ENCODE peak calls at places on chromosomes 4 and X, in five cellular contexts. U is A549, S is HCT116, Z is prostate gland, O is psoas muscle. H is an unnamed sample.

GRCh38 chrX:48890296-48890925 is 7.2 kb downstream of the TIMM17B start:
- DNase-seq in U (no peak), S (no peak), Z (no peak), O (no peak), H (no peak)

GRCh38 chr4:41878991-41879491 is 56.2 kb upstream of the TMEM33 start:
- DNase-seq in U (no peak), S (no peak), Z (no peak), O (peak), H (no peak)

GRCh38 chr4:76588268-76588667 is 153.2 kb downstream of the SHROOM3 start:
- DNase-seq in U (no peak), S (no peak), Z (no peak), O (no peak), H (no peak)

GRCh38 chr4:174928174-174928573 is 10.0 kb downstream of the ADAM29 start:
- DNase-seq in U (no peak), S (no peak), Z (no peak), O (no peak), H (no peak)

GRCh38 chr4:137417676-137418075 is 114.6 kb downstream of the PCDH18 start:
- DNase-seq in U (no peak), S (no peak), Z (no peak), O (no peak), H (no peak)

GRCh38 chrX:129678881-129679195 is 24.1 kb upstream of the APLN start:
- DNase-seq in U (no peak), S (no peak), Z (no peak), O (no peak), H (no peak)

GRCh38 chr4:151792995-151793394 is 32.2 kb upstream of the GATB start:
- DNase-seq in U (no peak), S (no peak), Z (no peak), O (no peak), H (no peak)

GRCh38 chrX:15298780-15299179 is 16.7 kb downstream of the ASB11 start:
- DNase-seq in U (no peak), S (no peak), Z (no peak), O (no peak), H (no peak)

GRCh38 chr4:116361782-116362181 is 723.6 kb downstream of the TRAM1L1 start:
- DNase-seq in U (no peak), S (no peak), Z (no peak), O (no peak), H (no peak)

GRCh38 chr4:61549356-61549755 is 349.2 kb downstream of the ADGRL3 start:
- DNase-seq in U (no peak), S (no peak), Z (no peak), O (no peak), H (no peak)

GRCh38 chrX:40827331-40827730 is 92.0 kb upstream of the MED14 start:
- DNase-seq in U (no peak), S (no peak), Z (no peak), O (no peak), H (no peak)

GRCh38 chrX:131402124-131402811 is 113.2 kb upstream of the IGSF1 start:
- DNase-seq in U (no peak), S (no peak), Z (no peak), O (no peak), H (no peak)

GRCh38 chrX:123983240-123983639 is 21.7 kb downstream of the STAG2 start:
- DNase-seq in U (no peak), S (no peak), Z (no peak), O (no peak), H (no peak)

GRCh38 chr4:8592366-8593267 is at the start of gene CPZ:
- DNase-seq in U (no peak), S (no peak), Z (no peak), O (no peak), H (no peak)

GRCh38 chr4:37463457-37463856 is 218.9 kb downstream of the NWD2 start:
- DNase-seq in U (no peak), S (no peak), Z (peak), O (no peak), H (no peak)

GRCh38 chrX:19566359-19567141 is 51.2 kb upstream of the MAP3K15 start:
- DNase-seq in U (no peak), S (no peak), Z (no peak), O (no peak), H (no peak)

GRCh38 chr4:143337600-143338287 is 1.1 kb downstream of the GAB1 start:
- DNase-seq in U (peak), S (no peak), Z (peak), O (peak), H (peak)

GRCh38 chr4:142883433-142883832 is 37.3 kb upstream of the INPP4B start:
- DNase-seq in U (peak), S (peak), Z (no peak), O (no peak), H (no peak)

GRCh38 chr4:128061566-128062536 is 739 bp downstream of the LARP1B start:
- DNase-seq in U (peak), S (peak), Z (peak), O (peak), H (peak)

GRCh38 chrX:117138070-117138469 is 675.3 kb upstream of the CT83 start:
- DNase-seq in U (no peak), S (no peak), Z (no peak), O (no peak), H (no peak)

GRCh38 chr4:138907174-138907573 is 108.4 kb upstream of the NOCT start:
- DNase-seq in U (no peak), S (no peak), Z (no peak), O (no peak), H (no peak)

GRCh38 chr4:101527186-101527585 is 179.9 kb upstream of the PPP3CA start:
- DNase-seq in U (no peak), S (no peak), Z (no peak), O (no peak), H (no peak)

GRCh38 chrX:154785711-154786110 is 19.6 kb downstream of the MPP1 start:
- DNase-seq in U (no peak), S (no peak), Z (no peak), O (no peak), H (no peak)

GRCh38 chr4:120853101-120853940 is 69.2 kb downstream of the PRDM5 start:
- DNase-seq in U (no peak), S (no peak), Z (no peak), O (no peak), H (no peak)

GRCh38 chr4:27010334-27010940 is 149.8 kb downstream of the STIM2 start:
- DNase-seq in U (peak), S (peak), Z (peak), O (peak), H (no peak)

GRCh38 chrX:120839506-120839905 is 36.2 kb downstream of the CT47B1 start:
- DNase-seq in U (peak), S (no peak), Z (no peak), O (no peak), H (no peak)

GRCh38 chr4:35520059-35520458 is 724.3 kb downstream of the ARAP2 start:
- DNase-seq in U (peak), S (no peak), Z (peak), O (no peak), H (no peak)

GRCh38 chr4:78222575-78223186 is 165.6 kb downstream of the FRAS1 start:
- DNase-seq in U (no peak), S (no peak), Z (no peak), O (no peak), H (no peak)

GRCh38 chr4:111399523-111400135 is 745.6 kb upstream of the FAM241A start:
- DNase-seq in U (no peak), S (no peak), Z (no peak), O (no peak), H (no peak)

GRCh38 chr4:34371676-34372075 is 1872.6 kb downstream of the ARAP2 start:
- DNase-seq in U (no peak), S (no peak), Z (no peak), O (no peak), H (no peak)

GRCh38 chrX:41695464-41695863 is 6.7 kb downstream of the GPR34 start:
- DNase-seq in U (peak), S (no peak), Z (no peak), O (no peak), H (no peak)

GRCh38 chr4:4994312-4995097 is 24.8 kb downstream of the CYTL1 start:
- DNase-seq in U (no peak), S (no peak), Z (no peak), O (no peak), H (no peak)

GRCh38 chr4:5685296-5685695 is 23.1 kb downstream of the EVC2 start:
- DNase-seq in U (no peak), S (no peak), Z (no peak), O (no peak), H (no peak)

GRCh38 chr4:163356104-163356503 is 12.4 kb downstream of the NPY5R start:
- DNase-seq in U (no peak), S (no peak), Z (no peak), O (no peak), H (no peak)

GRCh38 chr4:90542216-90542615 is 415.0 kb downstream of the CCSER1 start:
- DNase-seq in U (no peak), S (no peak), Z (no peak), O (no peak), H (no peak)

GRCh38 chrX:47218920-47219815 is 687 bp downstream of the CDK16 start:
- DNase-seq in U (peak), S (no peak), Z (no peak), O (peak), H (peak)

GRCh38 chr4:70703695-70704332 is 15.5 kb downstream of the UTP3 start:
- DNase-seq in U (no peak), S (no peak), Z (peak), O (no peak), H (no peak)

GRCh38 chr4:70704333-70705145 is 16.2 kb downstream of the UTP3 start:
- DNase-seq in U (peak), S (peak), Z (peak), O (peak), H (peak)

GRCh38 chr4:70705856-70706461 is 15.8 kb upstream of the RUFY3 start:
- DNase-seq in U (no peak), S (no peak), Z (no peak), O (no peak), H (no peak)

GRCh38 chr4:70705146-70705855 is 16.5 kb upstream of the RUFY3 start:
- DNase-seq in U (peak), S (no peak), Z (peak), O (peak), H (peak)

GRCh38 chr4:70706516-70706915 is 15.2 kb upstream of the RUFY3 start:
- DNase-seq in U (no peak), S (no peak), Z (no peak), O (no peak), H (no peak)
- H3K27ac ChIP-seq in U (peak), S (peak), Z (peak), O (peak), H (peak)

GRCh38 chr4:114364857-114365256 is 233.8 kb upstream of the UGT8 start:
- DNase-seq in U (peak), S (no peak), Z (no peak), O (no peak), H (no peak)
- H3K27ac ChIP-seq in U (no peak), S (no peak), Z (no peak), O (no peak), H (no peak)

GRCh38 chrX:119655125-119655524 is 37.8 kb downstream of the SEPTIN6 start:
- DNase-seq in U (peak), S (no peak), Z (no peak), O (no peak), H (peak)
- H3K27ac ChIP-seq in U (no peak), S (no peak), Z (no peak), O (no peak), H (no peak)

GRCh38 chr4:109562457-109563237 is 2.6 kb downstream of the MCUB start:
- DNase-seq in U (no peak), S (no peak), Z (no peak), O (no peak), H (no peak)

GRCh38 chr4:109557433-109557832 is 2.6 kb upstream of the MCUB start:
- DNase-seq in U (no peak), S (no peak), Z (no peak), O (no peak), H (peak)

GRCh38 chr4:109559983-109560686 is at the start of gene MCUB:
- DNase-seq in U (peak), S (peak), Z (peak), O (peak), H (peak)

GRCh38 chr4:109559625-109559982 is 442 bp upstream of the MCUB start:
- DNase-seq in U (no peak), S (no peak), Z (no peak), O (peak), H (no peak)

GRCh38 chr4:109560687-109561452 is 824 bp downstream of the MCUB start:
- DNase-seq in U (peak), S (no peak), Z (peak), O (peak), H (peak)
- H3K27ac ChIP-seq in U (peak), S (peak), Z (peak), O (peak), H (peak)

GRCh38 chr4:146059865-146060264 is 115.7 kb upstream of the LSM6 start:
- DNase-seq in U (no peak), S (no peak), Z (no peak), O (no peak), H (no peak)
- H3K27ac ChIP-seq in U (no peak), S (no peak), Z (no peak), O (no peak), H (no peak)

GRCh38 chr4:187236491-187236890 is 512.8 kb upstream of the FAT1 start:
- DNase-seq in U (peak), S (no peak), Z (no peak), O (no peak), H (no peak)

GRCh38 chr4:187232201-187232600 is 508.5 kb upstream of the FAT1 start:
- DNase-seq in U (no peak), S (no peak), Z (no peak), O (no peak), H (no peak)

GRCh38 chr4:187238646-187239045 is 515.0 kb upstream of the FAT1 start:
- DNase-seq in U (no peak), S (no peak), Z (no peak), O (no peak), H (no peak)

GRCh38 chr4:187232796-187233195 is 509.1 kb upstream of the FAT1 start:
- DNase-seq in U (no peak), S (no peak), Z (no peak), O (no peak), H (no peak)

DNA sequence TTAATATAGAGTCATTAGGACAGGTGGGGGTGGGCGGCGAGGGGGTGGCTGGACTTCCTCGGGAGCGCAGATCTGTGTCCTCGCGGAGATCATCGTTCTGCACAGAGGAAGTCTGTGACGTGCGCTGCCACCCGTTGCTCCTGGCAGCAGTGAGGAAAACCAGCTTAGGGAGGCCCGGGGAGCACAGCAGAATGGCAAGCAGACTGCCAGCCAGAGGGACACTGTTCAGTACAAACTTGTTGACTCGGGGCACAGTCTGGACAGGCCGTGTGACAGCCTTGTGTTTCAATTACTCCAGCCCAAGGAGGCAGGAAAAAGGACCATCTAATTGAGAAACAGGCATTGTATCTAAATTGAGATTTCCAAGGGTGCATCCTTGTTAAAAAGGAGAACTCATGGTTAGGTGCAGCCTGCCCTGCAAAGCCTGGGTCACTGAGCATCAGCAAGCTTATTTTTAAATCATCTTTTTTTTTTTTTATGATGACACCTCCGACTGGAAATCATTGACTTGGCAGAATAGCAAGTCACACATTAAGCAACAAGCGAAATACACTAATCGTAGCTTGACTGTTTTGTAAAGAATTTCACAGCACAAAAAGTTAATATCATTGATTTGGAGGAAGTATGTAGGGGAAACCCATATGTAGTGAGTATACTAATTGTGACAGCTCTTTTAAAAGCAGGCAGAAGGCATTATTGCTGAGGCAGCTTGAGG is 512.0 kb upstream of the FAT1 start:
- DNase-seq in U (peak), S (no peak), Z (peak), O (no peak), H (no peak)
- H3K27ac ChIP-seq in U (no peak), S (no peak), Z (no peak), O (no peak), H (no peak)

GRCh38 chr4:149572711-149573110 is 242.9 kb downstream of the IQCM start:
- DNase-seq in U (no peak), S (no peak), Z (no peak), O (no peak), H (no peak)

GRCh38 chr4:149574973-149575372 is 240.7 kb downstream of the IQCM start:
- DNase-seq in U (no peak), S (no peak), Z (no peak), O (no peak), H (peak)
- H3K27ac ChIP-seq in U (no peak), S (no peak), Z (no peak), O (no peak), H (peak)

GRCh38 chr4:113607998-113608397 is 153.5 kb downstream of the CAMK2D start:
- DNase-seq in U (no peak), S (no peak), Z (no peak), O (no peak), H (no peak)
- H3K27ac ChIP-seq in U (no peak), S (no peak), Z (no peak), O (no peak), H (no peak)